ENCODE peak calls at places on chromosome X, in four cellular contexts. O, F, L and V are unnamed samples.

GRCh38 chrX:150517303-150517896 is 51.0 kb upstream of the MTM1 start:
- DNase-seq in O (no peak), F (no peak), L (no peak), V (no peak)

GRCh38 chrX:13194291-13195103 is 125.4 kb downstream of the ATXN3L start:
- DNase-seq in O (peak), F (no peak), L (no peak), V (no peak)

GRCh38 chrX:130091976-130092522 is 18.2 kb downstream of the ELF4 start:
- DNase-seq in O (no peak), F (peak), L (peak), V (peak)

GRCh38 chrX:30888526-30889146 is 418 bp downstream of the TAB3 start:
- DNase-seq in O (no peak), F (no peak), L (no peak), V (no peak)

GRCh38 chrX:6149231-6149870 is 79.3 kb downstream of the NLGN4X start:
- DNase-seq in O (no peak), F (no peak), L (no peak), V (no peak)

GRCh38 chrX:107630031-107630689 is 1.9 kb downstream of the PRPS1 start:
- DNase-seq in O (no peak), F (no peak), L (no peak), V (no peak)

GRCh38 chrX:131987252-131987651 is 35.9 kb upstream of the STK26 start:
- DNase-seq in O (no peak), F (no peak), L (peak), V (no peak)

GRCh38 chrX:47200385-47201150 is 6.9 kb downstream of the UBA1 start:
- DNase-seq in O (peak), F (peak), L (no peak), V (peak)

GRCh38 chrX:143988356-143988755 is 104.5 kb downstream of the UBE2NL start:
- DNase-seq in O (no peak), F (no peak), L (no peak), V (no peak)

GRCh38 chrX:46607916-46608315 is 34.4 kb downstream of the CHST7 start:
- DNase-seq in O (no peak), F (no peak), L (no peak), V (no peak)

GRCh38 chrX:15493118-15494082 is at the start of gene PIR:
- DNase-seq in O (peak), F (peak), L (peak), V (peak)

GRCh38 chrX:71367396-71367795 is 1.2 kb downstream of the TAF1 start:
- DNase-seq in O (peak), F (no peak), L (no peak), V (no peak)

GRCh38 chrX:136386821-136387220 is 86.1 kb downstream of the ADGRG4 start:
- DNase-seq in O (no peak), F (no peak), L (no peak), V (no peak)

GRCh38 chrX:145910017-145910416 is 92.4 kb downstream of the SLITRK2 start:
- DNase-seq in O (no peak), F (no peak), L (no peak), V (no peak)

GRCh38 chrX:88170528-88170927 is 576.5 kb upstream of the CPXCR1 start:
- DNase-seq in O (peak), F (no peak), L (no peak), V (peak)

GRCh38 chrX:115582871-115583729 is 22.1 kb downstream of the PLS3 start:
- DNase-seq in O (no peak), F (no peak), L (no peak), V (no peak)

GRCh38 chrX:88988796-88989195 is 241.8 kb downstream of the CPXCR1 start:
- DNase-seq in O (no peak), F (no peak), L (no peak), V (no peak)

GRCh38 chrX:45372151-45372550 is 171.5 kb upstream of the DIPK2B start:
- DNase-seq in O (no peak), F (no peak), L (no peak), V (no peak)

GRCh38 chrX:107674480-107675364 is 46.4 kb downstream of the PRPS1 start:
- DNase-seq in O (no peak), F (peak), L (no peak), V (no peak)

GRCh38 chrX:154714925-154715324 is 36.0 kb downstream of the GAB3 start:
- DNase-seq in O (peak), F (peak), L (no peak), V (peak)
- TF ChIP-seq CHD4 in O (no peak), F (no peak), L (no peak), V (no peak)

DNA sequence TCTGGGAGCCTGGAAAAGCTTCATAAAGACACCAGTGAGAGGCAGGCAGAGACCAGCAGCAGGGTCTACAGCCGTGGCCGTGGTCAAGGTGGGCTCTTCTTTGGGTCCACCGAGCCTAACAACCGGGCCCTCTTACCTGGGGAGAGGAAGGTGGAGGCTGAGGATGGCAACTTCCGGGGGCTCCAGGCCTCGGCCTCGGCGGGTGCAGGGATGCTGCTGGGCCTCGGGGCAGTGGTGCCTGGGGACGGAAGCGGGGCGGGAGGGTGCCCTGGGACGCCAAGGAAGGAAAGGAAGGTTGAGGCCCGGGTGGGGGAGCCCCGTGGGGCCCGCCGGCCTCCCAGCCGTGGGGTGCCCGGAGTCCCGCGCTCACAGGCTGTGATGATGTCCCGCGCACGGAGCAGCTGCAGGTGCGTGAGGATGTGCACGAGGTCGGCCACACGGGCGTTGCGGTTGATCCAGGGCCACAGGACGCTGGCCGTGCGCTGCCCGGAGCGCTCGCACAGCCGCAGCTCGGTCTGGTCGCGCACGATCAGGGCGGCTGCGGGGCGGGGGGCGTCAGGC is 561 bp downstream of the IRAK1 start:
- DNase-seq in O (no peak), F (peak), L (no peak), V (no peak)
- TF ChIP-seq CHD4 in O (no peak), F (no peak), L (no peak), V (no peak)

GRCh38 chrX:110420771-110421498 is 62.3 kb downstream of the RTL9 start:
- DNase-seq in O (peak), F (no peak), L (no peak), V (no peak)
- TF ChIP-seq CHD4 in O (no peak), F (no peak), L (no peak), V (no peak)

DNA sequence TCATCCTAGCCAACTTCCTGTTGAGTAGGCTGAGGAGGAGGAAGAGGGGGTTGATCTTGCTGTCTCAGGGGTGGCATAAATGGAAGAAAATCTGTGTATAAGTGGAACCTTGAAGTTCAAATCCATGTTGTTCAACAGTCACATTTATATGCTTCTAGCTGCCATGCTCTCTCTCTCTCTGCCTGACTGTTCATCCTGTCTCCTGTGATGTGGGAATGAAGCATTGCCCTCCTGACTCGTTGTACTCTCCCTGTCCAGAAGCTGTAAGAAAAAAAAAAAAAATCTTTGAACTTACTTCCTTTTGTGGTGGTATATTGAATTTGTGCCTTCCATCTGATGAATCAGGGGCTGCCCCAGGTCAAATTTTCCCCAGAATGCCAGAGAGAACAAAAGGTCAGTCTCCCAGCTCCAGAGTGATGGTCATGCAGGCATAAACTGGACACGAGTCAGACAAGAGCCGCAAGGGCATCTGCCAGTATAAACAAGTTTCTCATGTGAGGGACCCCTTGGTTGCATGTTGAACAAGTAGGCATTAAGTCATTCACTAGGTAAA is 257.0 kb downstream of the IDS start:
- DNase-seq in O (no peak), F (no peak), L (no peak), V (no peak)
- TF ChIP-seq CHD4 in O (no peak), F (no peak), L (no peak), V (no peak)

DNA sequence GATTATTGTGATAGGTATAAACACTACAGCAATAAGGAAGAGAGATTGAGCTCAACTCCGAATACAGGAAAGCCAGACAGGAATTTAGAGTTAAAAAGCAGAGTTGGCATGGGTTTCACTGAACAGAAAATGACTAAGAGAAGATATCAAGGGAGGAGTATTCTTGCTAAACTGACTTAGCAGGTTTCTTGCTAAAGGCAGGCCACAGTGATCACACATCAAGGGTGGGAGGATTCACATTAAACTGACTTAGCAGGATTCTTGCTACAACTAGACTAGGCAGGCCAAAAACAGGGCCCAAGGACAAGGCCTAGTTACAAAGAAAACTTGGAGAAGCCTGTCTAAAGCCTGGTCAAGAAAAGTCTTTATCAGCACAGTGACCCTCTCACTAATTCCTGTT is 195.1 kb downstream of the MAGEB5 start:
- DNase-seq in O (no peak), F (no peak), L (no peak), V (no peak)
- TF ChIP-seq CHD4 in O (no peak), F (no peak), L (no peak), V (no peak)

DNA sequence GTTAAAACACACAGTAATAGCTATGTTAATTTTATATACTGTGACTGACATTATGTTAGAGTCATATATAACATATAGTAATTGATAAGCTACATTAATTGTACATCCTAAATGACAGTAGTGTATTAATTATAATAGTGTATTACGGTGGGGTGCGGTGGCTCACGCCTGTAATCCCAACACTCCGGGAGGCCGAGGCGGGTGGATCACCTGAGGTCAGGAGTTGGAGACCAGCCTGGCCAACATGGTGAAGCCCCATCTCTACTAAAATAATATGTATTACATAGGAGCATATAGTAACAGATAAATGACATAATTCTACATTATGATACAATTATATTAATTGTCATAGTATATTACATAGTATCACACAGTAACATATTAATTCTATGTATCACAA is 12.2 kb downstream of the ASMTL start:
- DNase-seq in O (no peak), F (no peak), L (no peak), V (no peak)
- TF ChIP-seq CHD4 in O (no peak), F (no peak), L (no peak), V (no peak)

DNA sequence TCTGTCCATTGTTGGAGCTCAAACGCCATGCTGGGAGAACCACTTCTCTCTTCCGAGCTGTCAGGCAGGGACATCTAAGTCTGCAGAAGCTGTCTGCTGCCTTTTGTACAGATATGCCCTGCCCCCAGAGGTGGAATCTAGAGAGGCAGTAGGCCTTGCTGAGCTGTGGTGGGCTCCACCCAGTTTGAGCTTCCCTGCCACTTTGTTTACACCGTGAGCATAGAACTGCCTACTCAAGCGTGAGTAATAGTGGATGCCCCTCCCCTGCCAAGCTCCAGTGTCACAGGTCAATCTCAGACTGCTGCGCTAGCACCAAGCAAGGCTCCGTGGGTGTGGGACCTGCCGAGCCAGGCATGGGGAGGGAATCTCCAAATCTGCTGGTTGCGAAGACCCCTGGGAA is 145.7 kb downstream of the VSIG4 start:
- DNase-seq in O (no peak), F (no peak), L (no peak), V (no peak)
- TF ChIP-seq CHD4 in O (no peak), F (no peak), L (no peak), V (no peak)

DNA sequence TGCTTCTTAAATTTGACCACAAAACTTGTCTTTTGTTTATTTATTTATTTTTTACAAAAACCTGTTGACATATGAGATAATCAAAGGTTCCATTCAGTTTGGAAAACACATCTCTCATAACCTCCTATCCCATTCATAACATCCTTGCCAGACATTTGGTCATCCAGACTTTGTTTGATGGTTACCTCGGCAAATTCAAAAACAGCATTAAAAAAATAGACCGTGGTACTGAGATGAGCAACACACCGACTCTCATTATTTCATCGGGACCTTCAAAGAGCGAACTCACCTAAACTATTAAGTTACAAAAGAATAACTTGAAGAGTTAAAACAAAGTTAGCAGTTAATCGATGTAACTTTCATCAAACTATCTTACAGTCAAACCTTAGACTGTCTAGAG is 85.8 kb upstream of the RPS6KA3 start:
- DNase-seq in O (no peak), F (no peak), L (no peak), V (no peak)
- TF ChIP-seq CHD4 in O (no peak), F (no peak), L (no peak), V (no peak)

GRCh38 chrX:120585702-120586101 is 18.2 kb upstream of the MCTS1 start:
- DNase-seq in O (no peak), F (no peak), L (no peak), V (no peak)
- TF ChIP-seq CHD4 in O (no peak), F (no peak), L (no peak), V (no peak)

GRCh38 chrX:48472851-48473717 is 2.9 kb upstream of the FTSJ1 start:
- DNase-seq in O (no peak), F (no peak), L (no peak), V (no peak)
- TF ChIP-seq CHD4 in O (no peak), F (no peak), L (no peak), V (no peak)